ENCODE peak calls at places on chromosomes 5 and 9, in five cellular contexts. Z, H, D, U and W are unnamed samples.

GRCh38 chr5:543755-544674 is 19.8 kb upstream of the SLC9A3 start:
- DNase-seq in Z (no peak), H (no peak), D (no peak), U (no peak), W (no peak)

GRCh38 chr5:119840175-119840574 is 210.8 kb downstream of the FAM170A start:
- DNase-seq in Z (no peak), H (no peak), D (no peak), U (no peak), W (no peak)

GRCh38 chr9:16368425-16369087 is 501.9 kb downstream of the BNC2 start:
- DNase-seq in Z (peak), H (peak), D (no peak), U (no peak), W (no peak)

GRCh38 chr9:137875846-137876245 is 1.7 kb upstream of the CACNA1B start:
- DNase-seq in Z (no peak), H (no peak), D (no peak), U (no peak), W (no peak)

GRCh38 chr5:160466889-160467554 is 45.4 kb downstream of the PTTG1 start:
- DNase-seq in Z (no peak), H (peak), D (no peak), U (no peak), W (no peak)

GRCh38 chr5:63960646-63961045 is 1.6 kb downstream of the HTR1A start:
- DNase-seq in Z (no peak), H (no peak), D (no peak), U (no peak), W (no peak)

GRCh38 chr5:82560966-82561365 is 282.8 kb upstream of the RPS23 start:
- DNase-seq in Z (no peak), H (no peak), D (no peak), U (no peak), W (no peak)

GRCh38 chr9:28720746-28721145 is 1147.5 kb upstream of the C9orf72 start:
- DNase-seq in Z (no peak), H (no peak), D (no peak), U (no peak), W (no peak)

GRCh38 chr5:67303356-67303755 is 106.8 kb upstream of the CD180 start:
- DNase-seq in Z (no peak), H (peak), D (no peak), U (no peak), W (no peak)

GRCh38 chr9:131839281-131840084 is 99.6 kb upstream of the RAPGEF1 start:
- DNase-seq in Z (no peak), H (peak), D (no peak), U (no peak), W (no peak)

GRCh38 chr5:56270058-56270457 is 36.9 kb upstream of the ANKRD55 start:
- DNase-seq in Z (no peak), H (no peak), D (peak), U (no peak), W (no peak)